ENCODE peak calls at places on chromosomes 7 and 10, in four cellular contexts. H, Z, X and O are unnamed samples.

GRCh38 chr10:76150139-76150885 is 718.9 kb downstream of the LRMDA start:
- DNase-seq in H (no peak), Z (peak; percentile 38), X (peak; percentile 70), O (no peak)

GRCh38 chr10:93085272-93085859 is 11.7 kb downstream of the CYP26A1 start:
- DNase-seq in H (no peak), Z (no peak), X (no peak), O (no peak)

GRCh38 chr7:120272896-120273475 is at the start of gene KCND2:
- DNase-seq in H (no peak), Z (peak; percentile 43), X (peak; percentile 48), O (no peak)

GRCh38 chr7:12130664-12131063 is 80.4 kb upstream of the TMEM106B start:
- DNase-seq in H (no peak), Z (no peak), X (no peak), O (no peak)

GRCh38 chr7:156919132-156919713 is 26.2 kb upstream of the LMBR1 start:
- DNase-seq in H (peak; percentile 29), Z (no peak), X (peak; percentile 49), O (no peak)

GRCh38 chr7:150451097-150451793 is 815 bp downstream of the GIMAP8 start:
- DNase-seq in H (peak; percentile 86), Z (no peak), X (no peak), O (peak; percentile 71)

GRCh38 chr7:95805909-95806308 is 33.6 kb downstream of the DYNC1I1 start:
- DNase-seq in H (no peak), Z (no peak), X (no peak), O (no peak)

GRCh38 chr10:3780056-3780765 is 4.8 kb downstream of the KLF6 start:
- DNase-seq in H (peak; percentile 54), Z (no peak), X (no peak), O (no peak)

GRCh38 chr10:29130190-29130673 is 158.6 kb upstream of the LYZL1 start:
- DNase-seq in H (no peak), Z (peak; percentile 55), X (no peak), O (no peak)

GRCh38 chr7:109376576-109376975 is 806.9 kb downstream of the DNAJB9 start:
- DNase-seq in H (no peak), Z (no peak), X (no peak), O (no peak)

GRCh38 chr7:46932656-46933424 is 649.1 kb downstream of the TNS3 start:
- DNase-seq in H (no peak), Z (no peak), X (no peak), O (no peak)

GRCh38 chr7:105887569-105888199 is 11.3 kb upstream of the ATXN7L1 start:
- DNase-seq in H (peak; percentile 51), Z (peak; percentile 72), X (no peak), O (no peak)

GRCh38 chr10:33820531-33820930 is 486.1 kb upstream of the NRP1 start:
- DNase-seq in H (no peak), Z (no peak), X (no peak), O (no peak)

GRCh38 chr10:95039281-95039680 is 30.0 kb downstream of the CYP2C8 start:
- DNase-seq in H (no peak), Z (no peak), X (no peak), O (no peak)

GRCh38 chr7:2497065-2497464 is 20.9 kb upstream of the GRIFIN start:
- DNase-seq in H (no peak), Z (no peak), X (no peak), O (no peak)

GRCh38 chr10:20369863-20370736 is 527.0 kb downstream of the NEBL start:
- DNase-seq in H (no peak), Z (no peak), X (no peak), O (no peak)

GRCh38 chr10:60958892-60959601 is 15.1 kb upstream of the RHOBTB1 start:
- DNase-seq in H (no peak), Z (no peak), X (no peak), O (no peak)

GRCh38 chr7:134919240-134919641 is 67.1 kb upstream of the AGBL3 start:
- DNase-seq in H (no peak), Z (no peak), X (no peak), O (no peak)

GRCh38 chr7:22842383-22842903 is 19.8 kb upstream of the TOMM7 start:
- DNase-seq in H (no peak), Z (no peak), X (no peak), O (no peak)

GRCh38 chr7:6385110-6385792 is 62.5 kb downstream of the DAGLB start:
- DNase-seq in H (no peak), Z (no peak), X (no peak), O (no peak)

GRCh38 chr7:55074008-55074499 is 55.2 kb downstream of the EGFR start:
- DNase-seq in H (peak; percentile 87), Z (no peak), X (no peak), O (peak; percentile 17)

GRCh38 chr10:69741252-69741651 is 60.5 kb upstream of the COL13A1 start:
- DNase-seq in H (no peak), Z (no peak), X (no peak), O (no peak)

GRCh38 chr7:142711722-142712616 is 37.3 kb upstream of the PRSS1 start:
- DNase-seq in H (peak; percentile 62), Z (peak; percentile 45), X (no peak), O (no peak)

GRCh38 chr7:73712773-73713172 is 6.7 kb downstream of the STX1A start:
- DNase-seq in H (no peak), Z (no peak), X (no peak), O (no peak)

GRCh38 chr10:50832171-50832751 is 53.2 kb downstream of the A1CF start:
- DNase-seq in H (no peak), Z (no peak), X (no peak), O (no peak)

GRCh38 chr10:124738441-124738840 is 5.7 kb downstream of the FAM53B start:
- DNase-seq in H (no peak), Z (no peak), X (no peak), O (no peak)

GRCh38 chr7:16026253-16027020 is 340.0 kb upstream of the MEOX2 start:
- DNase-seq in H (no peak), Z (no peak), X (no peak), O (no peak)

GRCh38 chr10:112140110-112140755 is 43.3 kb downstream of the GPAM start:
- DNase-seq in H (peak; percentile 86), Z (peak; percentile 86), X (peak; percentile 74), O (peak; percentile 37)

GRCh38 chr7:108420482-108420908 is 35.7 kb downstream of the NRCAM start:
- DNase-seq in H (no peak), Z (no peak), X (no peak), O (no peak)

GRCh38 chr10:119425881-119426170 is 116.7 kb downstream of the RGS10 start:
- DNase-seq in H (no peak), Z (no peak), X (peak; percentile 58), O (no peak)

GRCh38 chr7:22357311-22358175 is 589 bp upstream of the RAPGEF5 start:
- DNase-seq in H (peak; percentile 78), Z (peak; percentile 2), X (no peak), O (no peak)

GRCh38 chr7:362416-363096 is 72.6 kb downstream of the FOXL3 start:
- DNase-seq in H (peak; percentile 72), Z (no peak), X (peak; percentile 62), O (peak; percentile 69)
- H3K4me3 ChIP-seq in H (peak overlapping the region; percentile 1), Z (no peak overlapping the region), X (peak overlapping the region; percentile 44), O (peak overlapping the region; percentile 9)

GRCh38 chr10:114305521-114305925 is 66.5 kb downstream of the VWA2 start:
- DNase-seq in H (no peak), Z (no peak), X (peak; percentile 40), O (no peak)

GRCh38 chr10:114303556-114303955 is 64.5 kb downstream of the VWA2 start:
- DNase-seq in H (no peak), Z (no peak), X (no peak), O (no peak)

GRCh38 chr10:114306116-114306973 is 67.3 kb downstream of the VWA2 start:
- DNase-seq in H (no peak), Z (no peak), X (no peak), O (no peak)

GRCh38 chr10:114304017-114304565 is 65.0 kb downstream of the VWA2 start:
- DNase-seq in H (peak; percentile 94), Z (peak; percentile 87), X (no peak), O (peak; percentile 61)

DNA sequence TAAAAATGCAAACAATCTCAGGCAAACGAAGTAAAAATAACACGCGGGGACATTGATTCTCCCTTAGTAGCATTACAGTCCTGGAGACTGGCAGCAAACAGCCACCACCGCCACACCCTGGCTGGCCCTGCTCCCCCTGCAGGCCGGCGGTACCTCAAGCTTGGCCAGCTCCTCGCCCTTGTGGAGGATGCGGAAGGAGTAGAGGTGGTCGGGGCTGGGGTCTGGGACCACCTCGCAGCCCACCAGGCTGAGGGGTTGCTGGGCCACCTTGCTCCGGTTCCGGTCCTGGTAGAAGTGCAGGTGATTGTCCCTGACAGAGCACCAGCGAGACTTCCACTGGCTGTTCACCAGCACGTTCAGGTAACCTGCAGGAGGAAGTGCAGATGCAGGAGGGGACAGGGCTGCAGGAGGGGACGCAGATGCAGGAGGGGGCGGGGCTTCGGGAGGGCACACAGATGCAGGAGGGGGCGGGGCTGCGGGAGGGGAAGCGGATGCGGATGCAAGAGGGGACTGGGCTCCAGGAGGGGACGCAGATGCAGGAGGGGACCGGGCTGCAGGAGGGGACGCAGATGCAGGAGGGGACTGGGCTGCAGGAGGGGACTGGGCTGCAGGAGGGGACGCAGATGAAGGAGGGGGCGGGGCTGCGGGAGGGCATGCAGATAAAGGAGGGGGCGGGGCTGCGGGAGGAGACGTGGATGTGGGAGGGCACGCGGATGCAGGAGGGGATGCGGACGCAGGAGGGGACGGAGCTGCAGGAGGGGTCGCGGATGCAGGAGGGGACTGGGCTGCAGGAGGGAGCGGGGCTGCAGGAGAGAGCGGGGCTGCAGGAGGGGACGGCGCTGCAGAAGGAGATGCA is 65.7 kb downstream of the VWA2 start:
- DNase-seq in H (peak; percentile 92), Z (peak; percentile 58), X (peak; percentile 74), O (peak; percentile 62)
- TF ChIP-seq CTCF in H (peak; percentile 58), Z (peak; percentile 64), X (peak; percentile 51), O (peak; percentile 28)

DNA sequence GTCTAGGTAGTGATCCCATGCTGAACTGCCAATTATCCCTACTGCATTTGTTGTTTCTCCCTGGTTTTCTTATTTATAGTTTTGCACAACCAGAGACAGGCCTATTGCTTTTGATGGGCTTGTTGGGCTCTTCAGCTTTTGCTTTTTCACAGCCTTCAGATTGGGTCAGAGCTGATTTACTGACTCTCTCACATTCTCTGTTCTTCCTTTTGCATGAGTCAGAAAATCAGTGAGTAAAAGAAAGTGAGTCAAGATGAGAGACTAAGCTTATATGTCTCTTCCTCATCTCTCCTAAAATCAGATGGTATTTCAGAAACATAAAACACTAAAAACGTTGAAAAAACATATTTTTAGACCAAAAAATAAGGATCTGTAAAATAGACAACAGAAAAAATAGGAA is 1135.4 kb downstream of the XPNPEP1 start:
- DNase-seq in H (no peak), Z (no peak), X (no peak), O (no peak)
- H3K4me1 ChIP-seq in H (no peaks in the 10 kb centered on the region), Z (no peaks in the 10 kb centered on the region), X (no peaks in the 10 kb centered on the region), O (no peaks in the 10 kb centered on the region)

DNA sequence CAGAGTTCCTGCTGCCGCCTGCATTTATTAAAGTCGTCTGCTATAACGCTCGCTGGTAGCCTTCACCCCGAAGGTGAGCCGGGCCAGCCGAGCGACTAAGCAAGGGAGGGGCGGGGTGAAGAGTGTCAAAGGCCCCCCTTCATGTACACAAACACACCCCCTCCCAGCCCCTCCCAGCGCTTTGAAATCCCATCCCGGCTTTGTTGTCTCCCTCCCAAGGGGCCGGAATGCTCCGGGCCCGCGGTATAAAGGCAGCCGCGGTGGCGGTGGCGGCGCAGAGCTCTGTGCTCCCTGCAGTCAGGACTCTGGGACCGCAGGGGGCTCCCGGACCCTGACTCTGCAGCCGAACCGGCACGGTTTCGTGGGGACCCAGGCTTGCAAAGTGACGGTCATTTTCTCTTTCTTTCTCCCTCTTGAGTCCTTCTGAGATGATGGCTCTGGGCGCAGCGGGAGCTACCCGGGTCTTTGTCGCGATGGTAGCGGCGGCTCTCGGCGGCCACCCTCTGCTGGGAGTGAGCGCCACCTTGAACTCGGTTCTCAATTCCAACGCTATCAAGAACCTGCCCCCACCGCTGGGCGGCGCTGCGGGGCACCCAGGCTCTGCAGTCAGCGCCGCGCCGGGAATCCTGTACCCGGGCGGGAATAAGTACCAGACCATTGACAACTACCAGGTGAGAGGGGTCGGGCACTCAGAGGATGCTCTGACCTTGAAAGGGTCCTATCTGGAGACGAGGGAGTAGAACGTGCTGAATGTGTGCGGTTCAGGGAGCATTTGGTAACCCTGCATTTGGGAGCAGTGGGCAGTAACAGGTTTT is at the start of gene DKK1:
- DNase-seq in H (peak; percentile 74), Z (peak; percentile 71), X (peak; percentile 78), O (no peak)
- H3K4me3 ChIP-seq in H (peak within 1 kb of the TSS; percentile 60), Z (peak within 1 kb of the TSS; percentile 55), X (peak within 1 kb of the TSS; percentile 47), O (no peak within 1 kb of the TSS)